ENCODE peak calls at places on chromosomes 3 and 15, in five cellular contexts. E, D, G, P and N are unnamed samples.

GRCh38 chr3:47022540-47023161 is 43.2 kb downstream of the NBEAL2 start:
- DNase-seq in E (no peak), D (peak), G (no peak), P (no peak), N (no peak)

GRCh38 chr3:126135398-126136076 is 44.8 kb downstream of the ALDH1L1 start:
- DNase-seq in E (no peak), D (no peak), G (no peak), P (no peak), N (no peak)

GRCh38 chr3:51945926-51946500 is 3.9 kb downstream of the PARP3 start:
- DNase-seq in E (no peak), D (no peak), G (no peak), P (no peak), N (no peak)

GRCh38 chr3:11699083-11699427 is 55.3 kb upstream of the VGLL4 start:
- DNase-seq in E (peak), D (peak), G (no peak), P (no peak), N (no peak)

GRCh38 chr15:100897873-100898490 is 18.4 kb downstream of the ALDH1A3 start:
- DNase-seq in E (no peak), D (no peak), G (no peak), P (no peak), N (no peak)

GRCh38 chr15:33915571-33916407 is 52.5 kb upstream of the CHRM5 start:
- DNase-seq in E (peak), D (peak), G (peak), P (peak), N (peak)

GRCh38 chr3:144107923-144108322 is 136.3 kb downstream of the DIPK2A start:
- DNase-seq in E (no peak), D (no peak), G (no peak), P (no peak), N (no peak)

GRCh38 chr15:38130739-38131498 is 121.7 kb upstream of the SPRED1 start:
- DNase-seq in E (peak), D (peak), G (peak), P (peak), N (peak)

GRCh38 chr3:63046580-63046979 is 171.4 kb upstream of the CADPS start:
- DNase-seq in E (no peak), D (no peak), G (no peak), P (no peak), N (no peak)

GRCh38 chr3:184663756-184664155 is 48.1 kb downstream of the MAGEF1 start:
- DNase-seq in E (no peak), D (peak), G (no peak), P (no peak), N (no peak)

GRCh38 chr15:78083186-78083585 is 5.7 kb upstream of the TBC1D2B start:
- DNase-seq in E (no peak), D (no peak), G (no peak), P (no peak), N (no peak)

GRCh38 chr3:126261037-126261436 is 80.7 kb upstream of the ALDH1L1 start:
- DNase-seq in E (no peak), D (peak), G (peak), P (peak), N (no peak)

GRCh38 chr3:177852408-177852807 is 655.1 kb upstream of the TBL1XR1 start:
- DNase-seq in E (no peak), D (no peak), G (no peak), P (no peak), N (no peak)

GRCh38 chr15:58545307-58546065 is 113.7 kb downstream of the LIPC start:
- DNase-seq in E (no peak), D (no peak), G (no peak), P (peak), N (no peak)

GRCh38 chr3:15443826-15444524 is 16.6 kb downstream of the EAF1 start:
- DNase-seq in E (no peak), D (peak), G (no peak), P (no peak), N (no peak)

GRCh38 chr3:188712257-188712924 is 459.4 kb upstream of the TPRG1 start:
- DNase-seq in E (peak), D (peak), G (no peak), P (no peak), N (no peak)

DNA sequence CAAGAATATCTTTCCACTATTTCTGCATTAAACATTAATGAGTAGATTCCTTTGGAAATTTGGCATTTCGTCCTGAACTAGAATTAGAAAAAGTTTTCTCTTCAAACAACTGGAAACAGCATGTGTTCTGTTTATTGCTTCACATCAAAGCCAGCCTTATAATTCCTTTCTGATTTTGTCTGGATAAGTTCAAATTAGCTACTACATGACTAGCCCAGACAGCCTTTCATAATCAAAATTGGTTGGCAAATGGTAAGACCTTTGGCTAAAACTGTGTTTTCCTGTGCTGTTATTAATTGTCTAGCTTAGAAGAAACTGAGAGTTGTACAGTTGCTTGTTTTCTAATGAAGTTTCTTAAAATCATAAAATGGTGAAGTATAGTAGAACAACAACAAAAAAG is 52.7 kb upstream of the P3H2 start:
- DNase-seq in E (no peak), D (peak), G (no peak), P (no peak), N (no peak)
- H2AFZ ChIP-seq in E (no peak), D (peak), G (no peak), P (no peak), N (no peak)

GRCh38 chr15:83283813-83284562 is 476 bp downstream of the BNC1 start:
- DNase-seq in E (no peak), D (peak), G (peak), P (no peak), N (no peak)
- H3K4me2 ChIP-seq in E (no peak), D (peak), G (peak), P (no peak), N (no peak)

GRCh38 chr15:85691350-85692240 is 103.1 kb downstream of the KLHL25 start:
- DNase-seq in E (no peak), D (no peak), G (peak), P (no peak), N (peak)

GRCh38 chr15:85693277-85693676 is 101.4 kb downstream of the KLHL25 start:
- DNase-seq in E (no peak), D (no peak), G (no peak), P (no peak), N (peak)

GRCh38 chr15:85690546-85691226 is 104.0 kb downstream of the KLHL25 start:
- DNase-seq in E (no peak), D (peak), G (no peak), P (no peak), N (peak)

GRCh38 chr15:85692873-85693272 is 101.9 kb downstream of the KLHL25 start:
- DNase-seq in E (no peak), D (no peak), G (no peak), P (no peak), N (peak)

DNA sequence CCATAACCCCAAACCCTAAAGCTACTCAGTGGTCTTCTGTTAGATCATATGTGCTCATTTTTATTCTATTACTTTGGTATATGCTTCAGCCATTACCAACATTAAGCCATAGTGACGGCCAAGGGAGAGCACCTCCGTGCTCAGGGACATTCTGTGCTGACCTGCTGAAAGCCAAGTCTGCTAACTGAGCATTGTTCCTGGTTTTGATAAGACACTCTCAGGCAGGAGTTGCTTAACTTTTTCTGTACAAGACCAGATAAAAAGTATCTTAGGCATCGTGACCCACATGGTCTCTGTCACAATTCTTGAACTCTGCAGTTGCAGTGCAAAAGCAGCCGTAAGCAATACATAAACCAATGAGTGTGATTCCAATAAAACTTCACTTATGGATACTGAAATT is 100.6 kb downstream of the KLHL25 start:
- DNase-seq in E (no peak), D (no peak), G (no peak), P (no peak), N (no peak)
- H2AFZ ChIP-seq in E (no peak), D (no peak), G (no peak), P (no peak), N (no peak)

DNA sequence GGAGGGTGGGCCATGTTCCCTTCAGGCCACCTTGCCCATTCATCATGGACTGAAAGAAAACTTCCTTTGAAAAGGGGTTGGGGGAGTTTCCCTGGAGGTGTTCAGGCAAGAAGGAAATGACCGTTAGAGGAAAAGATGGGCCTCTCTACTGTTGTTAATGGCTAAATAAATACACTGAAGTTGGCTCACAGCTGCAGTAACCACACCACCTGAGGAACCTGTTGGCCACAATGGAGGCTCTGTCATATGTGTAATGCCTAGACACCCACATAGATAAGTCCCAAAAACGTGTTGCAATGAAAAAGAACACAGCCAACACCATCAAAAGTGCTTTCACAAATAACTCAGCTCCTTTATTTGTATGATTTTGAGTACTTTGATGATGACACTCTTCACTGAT is 38.2 kb upstream of the FAM3D start:
- DNase-seq in E (no peak), D (no peak), G (no peak), P (no peak), N (no peak)
- H3K4me2 ChIP-seq in E (no peak), D (no peak), G (no peak), P (no peak), N (no peak)

GRCh38 chr3:100060685-100061484 is 53.4 kb downstream of the FILIP1L start:
- DNase-seq in E (no peak), D (no peak), G (no peak), P (peak), N (no peak)

GRCh38 chr3:100062665-100063064 is 51.6 kb downstream of the FILIP1L start:
- DNase-seq in E (no peak), D (no peak), G (no peak), P (no peak), N (no peak)

GRCh38 chr3:100059472-100059871 is 54.8 kb downstream of the FILIP1L start:
- DNase-seq in E (no peak), D (no peak), G (no peak), P (no peak), N (no peak)

GRCh38 chr3:100067589-100067988 is 46.7 kb downstream of the FILIP1L start:
- DNase-seq in E (no peak), D (no peak), G (no peak), P (no peak), N (no peak)

GRCh38 chr3:100063929-100064461 is 50.3 kb downstream of the FILIP1L start:
- DNase-seq in E (no peak), D (peak), G (no peak), P (no peak), N (no peak)
- H2AFZ ChIP-seq in E (no peak), D (peak), G (no peak), P (no peak), N (no peak)